ENCODE peak calls at places on chromosomes 5 and 9, in seven cellular contexts. G, X, C, B, K, P and O are unnamed samples.

GRCh38 chr9:134055981-134056461 is 11.8 kb downstream of the BRD3 start:
- DNase-seq in G (peak), X (peak), C (no peak), B (peak), K (no peak), P (no peak), O (peak)

GRCh38 chr5:115453391-115454095 is 91.0 kb downstream of the FEM1C start:
- DNase-seq in G (no peak), X (no peak), C (no peak), B (no peak), K (no peak), P (no peak), O (no peak)

GRCh38 chr5:169147542-169147941 is 153.4 kb downstream of the SLIT3 start:
- DNase-seq in G (no peak), X (no peak), C (no peak), B (no peak), K (no peak), P (no peak), O (no peak)

GRCh38 chr5:65768723-65769122 is 46.7 kb downstream of the NLN start:
- DNase-seq in G (no peak), X (no peak), C (no peak), B (no peak), K (no peak), P (no peak), O (no peak)

GRCh38 chr9:125125523-125125922 is 17.8 kb downstream of the SCAI start:
- DNase-seq in G (no peak), X (no peak), C (no peak), B (no peak), K (no peak), P (no peak), O (no peak)

GRCh38 chr5:136028090-136028489 is 698 bp upstream of the TGFBI start:
- DNase-seq in G (no peak), X (no peak), C (no peak), B (no peak), K (no peak), P (no peak), O (no peak)

GRCh38 chr9:70983723-70984280 is 137.6 kb downstream of the TRPM3 start:
- DNase-seq in G (no peak), X (peak), C (no peak), B (no peak), K (no peak), P (no peak), O (no peak)

GRCh38 chr5:106508894-106509293 is 1161.8 kb downstream of the EFNA5 start:
- DNase-seq in G (no peak), X (no peak), C (no peak), B (no peak), K (no peak), P (no peak), O (no peak)

GRCh38 chr5:173245319-173246134 is 10.5 kb upstream of the NKX2-5 start:
- DNase-seq in G (no peak), X (no peak), C (no peak), B (no peak), K (no peak), P (no peak), O (no peak)

GRCh38 chr5:35921930-35922329 is 16.5 kb downstream of the CAPSL start:
- DNase-seq in G (no peak), X (no peak), C (no peak), B (no peak), K (no peak), P (no peak), O (no peak)

GRCh38 chr5:109529520-109529919 is 119.7 kb upstream of the PJA2 start:
- DNase-seq in G (no peak), X (peak), C (no peak), B (no peak), K (no peak), P (no peak), O (peak)

GRCh38 chr5:168833936-168834335 is 254.8 kb upstream of the PANK3 start:
- DNase-seq in G (no peak), X (no peak), C (no peak), B (no peak), K (no peak), P (no peak), O (no peak)

GRCh38 chr9:87229127-87229526 is 268.5 kb upstream of the DAPK1 start:
- DNase-seq in G (no peak), X (no peak), C (no peak), B (no peak), K (no peak), P (no peak), O (no peak)